ENCODE peak calls at places on chromosome 13, in five cellular contexts. Q is stimulated activated naive B cell treated with anti-CD40 and anti-IgM and Interleukin-4, amounts not matched to agents 10 μg/mL and 1 μg/mL and 100 μg/mL, for 72 hours; X is stimulated activated CD4-positive, alpha-beta T cell treated with anti-CD3 and anti-CD28 coated beads, Interleukin-4, amount 100 ng/mL, for 24 hours; P is T-helper 2 cell; L is mucosa of descending colon. E is an unnamed sample.

GRCh38 chr13:114064516-114065140 is 67.8 kb downstream of the RASA3 start:
- DNase-seq in L (no peak), X (no peak), Q (no peak), P (no peak), E (peak; percentile 31)

GRCh38 chr13:77533875-77534788 is 1.4 kb upstream of the SCEL start:
- DNase-seq in P (no peak), L (no peak), X (no peak), Q (no peak), E (no peak)

GRCh38 chr13:49412749-49413148 is 31.1 kb downstream of the CAB39L start:
- DNase-seq in X (no peak), Q (no peak), P (no peak), L (no peak), E (no peak)

GRCh38 chr13:95509521-95510315 is 42.8 kb upstream of the CLDN10 start:
- DNase-seq in Q (no peak), P (no peak), X (no peak), L (no peak), E (peak; percentile 21)

GRCh38 chr13:86741762-86742285 is 929.3 kb upstream of the SLITRK5 start:
- DNase-seq in X (no peak), Q (no peak), P (no peak), L (no peak), E (no peak)

GRCh38 chr13:101916108-101916757 is 463.8 kb downstream of the ITGBL1 start:
- DNase-seq in P (no peak), L (no peak), X (no peak), Q (no peak), E (no peak)

GRCh38 chr13:108070491-108070890 is 144.8 kb downstream of the LIG4 start:
- DNase-seq in P (no peak), Q (no peak), L (no peak), X (no peak), E (no peak)

GRCh38 chr13:34667356-34668218 is 274.5 kb upstream of the NBEA start:
- DNase-seq in P (no peak), Q (no peak), X (no peak), L (no peak), E (no peak)

GRCh38 chr13:98184796-98185195 is 7.7 kb upstream of the RNF113B start:
- DNase-seq in L (no peak), Q (no peak), X (no peak), P (no peak), E (peak; percentile 69)

GRCh38 chr13:44759222-44759721 is 183.1 kb upstream of the TSC22D1 start:
- DNase-seq in X (no peak), Q (no peak), P (no peak), L (peak; percentile 43), E (no peak)

GRCh38 chr13:60754211-60754610 is 357.2 kb downstream of the TDRD3 start:
- DNase-seq in L (no peak), Q (no peak), X (no peak), P (no peak), E (no peak)

GRCh38 chr13:30616927-30617314 is 799 bp upstream of the USPL1 start:
- DNase-seq in X (peak; percentile 51), P (peak; percentile 60), L (peak; percentile 82), Q (peak; percentile 66), E (peak; percentile 90)

GRCh38 chr13:40116008-40116407 is 460.5 kb downstream of the COG6 start:
- DNase-seq in X (peak; percentile 47), Q (peak; percentile 55), P (peak; percentile 15), L (peak; percentile 79), E (peak; percentile 48)

GRCh38 chr13:98665638-98665995 is 86.9 kb downstream of the SLC15A1 start:
- DNase-seq in X (no peak), L (no peak), P (no peak), Q (no peak), E (no peak)

GRCh38 chr13:39766464-39767167 is 111.2 kb downstream of the COG6 start:
- DNase-seq in Q (no peak), P (no peak), X (no peak), L (no peak), E (no peak)

GRCh38 chr13:113579686-113580085 is 4.9 kb upstream of the TFDP1 start:
- DNase-seq in Q (no peak), P (no peak), L (no peak), X (no peak), E (no peak)

GRCh38 chr13:94534171-94534570 is 54.7 kb upstream of the DCT start:
- DNase-seq in Q (no peak), L (no peak), P (no peak), X (no peak), E (no peak)

GRCh38 chr13:80342541-80343371 is 1.8 kb upstream of the SPRY2 start:
- DNase-seq in P (peak; percentile 54), X (peak; percentile 60), Q (peak; percentile 69), L (peak; percentile 92), E (peak; percentile 60)

GRCh38 chr13:46687810-46688209 is 109.2 kb downstream of the ESD start:
- DNase-seq in L (no peak), P (no peak), Q (no peak), X (no peak), E (no peak)

GRCh38 chr13:37138169-37138568 is 32.7 kb upstream of the CSNK1A1L start:
- DNase-seq in Q (no peak), L (no peak), P (no peak), X (no peak), E (peak; percentile 27)

GRCh38 chr13:29572575-29572974 is 22.9 kb downstream of the SLC7A1 start:
- DNase-seq in L (peak; percentile 79), X (no peak), P (no peak), Q (no peak), E (no peak)

GRCh38 chr13:19984430-19985218 is 26.1 kb downstream of the ZMYM2 start:
- DNase-seq in L (no peak), P (peak; percentile 2), Q (no peak), X (no peak), E (peak; percentile 56)

GRCh38 chr13:62119739-62120700 is 704.4 kb upstream of the PCDH20 start:
- DNase-seq in X (no peak), Q (no peak), P (no peak), L (no peak), E (no peak)

GRCh38 chr13:39148513-39148961 is 110.3 kb downstream of the NHLRC3 start:
- DNase-seq in L (no peak), P (no peak), X (peak; percentile 36), Q (no peak), E (peak; percentile 89)

GRCh38 chr13:36913463-36913862 is 6.6 kb downstream of the SMAD9 start:
- DNase-seq in Q (no peak), X (no peak), L (no peak), P (no peak), E (no peak)

GRCh38 chr13:91661692-91662490 is 263.5 kb downstream of the GPC5 start:
- DNase-seq in L (no peak), Q (no peak), P (no peak), X (no peak), E (no peak)